ENCODE peak calls at places on chromosomes 12 and 14, in ten cellular contexts. One of them, this sample, is unnamed.

GRCh38 chr12:10615532-10615931 is 2.1 kb upstream of the MAGOHB start:
- DNase-seq in pancreas: no peak
- DNase-seq in NCI-H1417: no peak
- DNase-seq in NCI-H1092: no peak
- DNase-seq in cardiac fibroblast: no peak
- DNase-seq in activated T-helper 1 cell treated with Interleukin-2 at 50 U/mL for 16 hours: no peak
- DNase-seq in sigmoid colon: no peak
- DNase-seq in AG08396: no peak
- DNase-seq in stimulated activated naive CD4-positive, alpha-beta T cell: no peak
- DNase-seq in stimulated activated CD4-positive, alpha-beta T cell treated with anti-CD3 and anti-CD28 coated beads, Interleukin-15, amount 100 ng/mL, for 24 hours: no peak
- DNase-seq in this sample: no peak

GRCh38 chr12:104190151-104190550 is 25.4 kb upstream of the TXNRD1 start:
- DNase-seq in pancreas: no peak
- DNase-seq in NCI-H1417: no peak
- DNase-seq in NCI-H1092: no peak
- DNase-seq in cardiac fibroblast: peak
- DNase-seq in activated T-helper 1 cell treated with Interleukin-2 at 50 U/mL for 16 hours: no peak
- DNase-seq in sigmoid colon: no peak
- DNase-seq in AG08396: no peak
- DNase-seq in stimulated activated naive CD4-positive, alpha-beta T cell: no peak
- DNase-seq in stimulated activated CD4-positive, alpha-beta T cell treated with anti-CD3 and anti-CD28 coated beads, Interleukin-15, amount 100 ng/mL, for 24 hours: no peak
- DNase-seq in this sample: no peak

GRCh38 chr12:124621296-124621660 is 53.9 kb upstream of the NCOR2 start:
- DNase-seq in pancreas: peak
- DNase-seq in NCI-H1417: no peak
- DNase-seq in NCI-H1092: no peak
- DNase-seq in cardiac fibroblast: peak
- DNase-seq in activated T-helper 1 cell treated with Interleukin-2 at 50 U/mL for 16 hours: no peak
- DNase-seq in sigmoid colon: peak
- DNase-seq in AG08396: peak
- DNase-seq in stimulated activated naive CD4-positive, alpha-beta T cell: no peak
- DNase-seq in stimulated activated CD4-positive, alpha-beta T cell treated with anti-CD3 and anti-CD28 coated beads, Interleukin-15, amount 100 ng/mL, for 24 hours: no peak
- DNase-seq in this sample: no peak

GRCh38 chr12:11839093-11839641 is 189.7 kb downstream of the ETV6 start:
- DNase-seq in pancreas: no peak
- DNase-seq in NCI-H1417: no peak
- DNase-seq in NCI-H1092: peak
- DNase-seq in cardiac fibroblast: peak
- DNase-seq in activated T-helper 1 cell treated with Interleukin-2 at 50 U/mL for 16 hours: no peak
- DNase-seq in sigmoid colon: no peak
- DNase-seq in AG08396: no peak
- DNase-seq in stimulated activated naive CD4-positive, alpha-beta T cell: no peak
- DNase-seq in stimulated activated CD4-positive, alpha-beta T cell treated with anti-CD3 and anti-CD28 coated beads, Interleukin-15, amount 100 ng/mL, for 24 hours: no peak
- DNase-seq in this sample: no peak

GRCh38 chr14:102317564-102318248 is 1.8 kb upstream of the ZNF839 start:
- DNase-seq in pancreas: no peak
- DNase-seq in NCI-H1417: peak
- DNase-seq in NCI-H1092: peak
- DNase-seq in cardiac fibroblast: peak
- DNase-seq in activated T-helper 1 cell treated with Interleukin-2 at 50 U/mL for 16 hours: no peak
- DNase-seq in sigmoid colon: peak
- DNase-seq in AG08396: no peak
- DNase-seq in stimulated activated naive CD4-positive, alpha-beta T cell: no peak
- DNase-seq in stimulated activated CD4-positive, alpha-beta T cell treated with anti-CD3 and anti-CD28 coated beads, Interleukin-15, amount 100 ng/mL, for 24 hours: peak
- DNase-seq in this sample: peak

GRCh38 chr12:24045816-24046257 is 96.4 kb upstream of the SOX5 start:
- DNase-seq in pancreas: no peak
- DNase-seq in NCI-H1417: no peak
- DNase-seq in NCI-H1092: no peak
- DNase-seq in cardiac fibroblast: peak
- DNase-seq in activated T-helper 1 cell treated with Interleukin-2 at 50 U/mL for 16 hours: no peak
- DNase-seq in sigmoid colon: no peak
- DNase-seq in AG08396: peak
- DNase-seq in stimulated activated naive CD4-positive, alpha-beta T cell: no peak
- DNase-seq in stimulated activated CD4-positive, alpha-beta T cell treated with anti-CD3 and anti-CD28 coated beads, Interleukin-15, amount 100 ng/mL, for 24 hours: no peak
- DNase-seq in this sample: no peak

GRCh38 chr14:51431741-51432140 is 191.7 kb downstream of the TMX1 start:
- DNase-seq in pancreas: no peak
- DNase-seq in NCI-H1417: no peak
- DNase-seq in NCI-H1092: no peak
- DNase-seq in cardiac fibroblast: no peak
- DNase-seq in activated T-helper 1 cell treated with Interleukin-2 at 50 U/mL for 16 hours: no peak
- DNase-seq in sigmoid colon: no peak
- DNase-seq in AG08396: no peak
- DNase-seq in stimulated activated naive CD4-positive, alpha-beta T cell: no peak
- DNase-seq in stimulated activated CD4-positive, alpha-beta T cell treated with anti-CD3 and anti-CD28 coated beads, Interleukin-15, amount 100 ng/mL, for 24 hours: no peak
- DNase-seq in this sample: no peak

GRCh38 chr12:111178194-111179081 is 190.5 kb downstream of the PHETA1 start:
- DNase-seq in pancreas: no peak
- DNase-seq in NCI-H1417: no peak
- DNase-seq in NCI-H1092: no peak
- DNase-seq in cardiac fibroblast: peak
- DNase-seq in activated T-helper 1 cell treated with Interleukin-2 at 50 U/mL for 16 hours: no peak
- DNase-seq in sigmoid colon: no peak
- DNase-seq in AG08396: no peak
- DNase-seq in stimulated activated naive CD4-positive, alpha-beta T cell: no peak
- DNase-seq in stimulated activated CD4-positive, alpha-beta T cell treated with anti-CD3 and anti-CD28 coated beads, Interleukin-15, amount 100 ng/mL, for 24 hours: no peak
- DNase-seq in this sample: no peak

GRCh38 chr14:99475660-99476059 is 5.0 kb downstream of the SETD3 start:
- DNase-seq in pancreas: no peak
- DNase-seq in NCI-H1417: no peak
- DNase-seq in NCI-H1092: no peak
- DNase-seq in cardiac fibroblast: no peak
- DNase-seq in activated T-helper 1 cell treated with Interleukin-2 at 50 U/mL for 16 hours: no peak
- DNase-seq in sigmoid colon: no peak
- DNase-seq in AG08396: no peak
- DNase-seq in stimulated activated naive CD4-positive, alpha-beta T cell: no peak
- DNase-seq in stimulated activated CD4-positive, alpha-beta T cell treated with anti-CD3 and anti-CD28 coated beads, Interleukin-15, amount 100 ng/mL, for 24 hours: no peak
- DNase-seq in this sample: no peak

GRCh38 chr14:33589334-33589733 is 361.5 kb downstream of the EGLN3 start:
- DNase-seq in pancreas: no peak
- DNase-seq in NCI-H1417: no peak
- DNase-seq in NCI-H1092: no peak
- DNase-seq in cardiac fibroblast: peak
- DNase-seq in activated T-helper 1 cell treated with Interleukin-2 at 50 U/mL for 16 hours: no peak
- DNase-seq in sigmoid colon: no peak
- DNase-seq in AG08396: no peak
- DNase-seq in stimulated activated naive CD4-positive, alpha-beta T cell: no peak
- DNase-seq in stimulated activated CD4-positive, alpha-beta T cell treated with anti-CD3 and anti-CD28 coated beads, Interleukin-15, amount 100 ng/mL, for 24 hours: no peak
- DNase-seq in this sample: no peak

GRCh38 chr12:47318963-47319362 is 239.2 kb upstream of the AMIGO2 start:
- DNase-seq in pancreas: no peak
- DNase-seq in NCI-H1417: no peak
- DNase-seq in NCI-H1092: no peak
- DNase-seq in cardiac fibroblast: no peak
- DNase-seq in activated T-helper 1 cell treated with Interleukin-2 at 50 U/mL for 16 hours: no peak
- DNase-seq in sigmoid colon: no peak
- DNase-seq in AG08396: no peak
- DNase-seq in stimulated activated naive CD4-positive, alpha-beta T cell: no peak
- DNase-seq in stimulated activated CD4-positive, alpha-beta T cell treated with anti-CD3 and anti-CD28 coated beads, Interleukin-15, amount 100 ng/mL, for 24 hours: no peak
- DNase-seq in this sample: no peak

GRCh38 chr12:50504798-50505385 is at the start of gene DIP2B:
- DNase-seq in pancreas: peak
- DNase-seq in NCI-H1417: peak
- DNase-seq in NCI-H1092: peak
- DNase-seq in cardiac fibroblast: peak
- DNase-seq in activated T-helper 1 cell treated with Interleukin-2 at 50 U/mL for 16 hours: peak
- DNase-seq in sigmoid colon: peak
- DNase-seq in AG08396: peak
- DNase-seq in stimulated activated naive CD4-positive, alpha-beta T cell: peak
- DNase-seq in stimulated activated CD4-positive, alpha-beta T cell treated with anti-CD3 and anti-CD28 coated beads, Interleukin-15, amount 100 ng/mL, for 24 hours: peak
- DNase-seq in this sample: peak

GRCh38 chr12:102567031-102567985 is 86.9 kb upstream of the IGF1 start:
- DNase-seq in pancreas: no peak
- DNase-seq in NCI-H1417: no peak
- DNase-seq in NCI-H1092: no peak
- DNase-seq in cardiac fibroblast: peak
- DNase-seq in activated T-helper 1 cell treated with Interleukin-2 at 50 U/mL for 16 hours: no peak
- DNase-seq in sigmoid colon: no peak
- DNase-seq in AG08396: peak
- DNase-seq in stimulated activated naive CD4-positive, alpha-beta T cell: no peak
- DNase-seq in stimulated activated CD4-positive, alpha-beta T cell treated with anti-CD3 and anti-CD28 coated beads, Interleukin-15, amount 100 ng/mL, for 24 hours: no peak
- DNase-seq in this sample: no peak

GRCh38 chr12:121222847-121223246 is 12.9 kb downstream of the P2RX4 start:
- DNase-seq in pancreas: peak
- DNase-seq in NCI-H1417: no peak
- DNase-seq in NCI-H1092: no peak
- DNase-seq in cardiac fibroblast: no peak
- DNase-seq in activated T-helper 1 cell treated with Interleukin-2 at 50 U/mL for 16 hours: no peak
- DNase-seq in sigmoid colon: no peak
- DNase-seq in AG08396: no peak
- DNase-seq in stimulated activated naive CD4-positive, alpha-beta T cell: no peak
- DNase-seq in stimulated activated CD4-positive, alpha-beta T cell treated with anti-CD3 and anti-CD28 coated beads, Interleukin-15, amount 100 ng/mL, for 24 hours: no peak
- DNase-seq in this sample: no peak

GRCh38 chr14:38316922-38317321 is 61.0 kb upstream of the CLEC14A start:
- DNase-seq in pancreas: no peak
- DNase-seq in NCI-H1417: no peak
- DNase-seq in NCI-H1092: no peak
- DNase-seq in cardiac fibroblast: no peak
- DNase-seq in activated T-helper 1 cell treated with Interleukin-2 at 50 U/mL for 16 hours: no peak
- DNase-seq in sigmoid colon: no peak
- DNase-seq in AG08396: no peak
- DNase-seq in stimulated activated naive CD4-positive, alpha-beta T cell: no peak
- DNase-seq in stimulated activated CD4-positive, alpha-beta T cell treated with anti-CD3 and anti-CD28 coated beads, Interleukin-15, amount 100 ng/mL, for 24 hours: no peak
- DNase-seq in this sample: no peak

GRCh38 chr12:83514372-83514771 is 827.7 kb downstream of the TMTC2 start:
- DNase-seq in pancreas: no peak
- DNase-seq in NCI-H1417: peak
- DNase-seq in NCI-H1092: no peak
- DNase-seq in cardiac fibroblast: no peak
- DNase-seq in activated T-helper 1 cell treated with Interleukin-2 at 50 U/mL for 16 hours: no peak
- DNase-seq in sigmoid colon: no peak
- DNase-seq in AG08396: no peak
- DNase-seq in stimulated activated naive CD4-positive, alpha-beta T cell: no peak
- DNase-seq in stimulated activated CD4-positive, alpha-beta T cell treated with anti-CD3 and anti-CD28 coated beads, Interleukin-15, amount 100 ng/mL, for 24 hours: no peak
- DNase-seq in this sample: no peak

GRCh38 chr12:32032205-32032810 is 73.1 kb downstream of the RESF1 start:
- DNase-seq in pancreas: no peak
- DNase-seq in NCI-H1417: no peak
- DNase-seq in NCI-H1092: no peak
- DNase-seq in cardiac fibroblast: peak
- DNase-seq in activated T-helper 1 cell treated with Interleukin-2 at 50 U/mL for 16 hours: no peak
- DNase-seq in sigmoid colon: no peak
- DNase-seq in AG08396: no peak
- DNase-seq in stimulated activated naive CD4-positive, alpha-beta T cell: no peak
- DNase-seq in stimulated activated CD4-positive, alpha-beta T cell treated with anti-CD3 and anti-CD28 coated beads, Interleukin-15, amount 100 ng/mL, for 24 hours: no peak
- DNase-seq in this sample: no peak

GRCh38 chr12:63445266-63445665 is 223.0 kb downstream of the DPY19L2 start:
- DNase-seq in pancreas: no peak
- DNase-seq in NCI-H1417: no peak
- DNase-seq in NCI-H1092: no peak
- DNase-seq in cardiac fibroblast: no peak
- DNase-seq in activated T-helper 1 cell treated with Interleukin-2 at 50 U/mL for 16 hours: no peak
- DNase-seq in sigmoid colon: no peak
- DNase-seq in AG08396: no peak
- DNase-seq in stimulated activated naive CD4-positive, alpha-beta T cell: no peak
- DNase-seq in stimulated activated CD4-positive, alpha-beta T cell treated with anti-CD3 and anti-CD28 coated beads, Interleukin-15, amount 100 ng/mL, for 24 hours: no peak
- DNase-seq in this sample: no peak

This sample was measured in activated T-helper 2 cell treated with anti-CD3 and anti-CD28 coated beads, Interferon-gamma antibody, Interleukin-2, Interleukin-4, amounts not matched to agents 10 μg/mL and 5 μg/mL and 100 μg/mL, durations not matched to agents 14 hours and 24 hours and 36 hours.